ENCODE peak calls at places on chromosomes 12 and 14, in eight cellular contexts. One of them, this sample, is unnamed.

GRCh38 chr12:96094201-96094600 is 58.8 kb upstream of the LTA4H start:
- DNase-seq in activated gamma-delta T cell treated with anti-CD3 and anti-CD28 coated beads, Interleukin-2, amount 50 U/mL, for 16 hours: no peak
- DNase-seq in GM03348: no peak
- DNase-seq in ovary: no peak
- DNase-seq in osteoblast: peak; percentile 39
- DNase-seq in astrocyte of the spinal cord: peak; percentile 28
- DNase-seq in NCI-H1436: peak; percentile 16
- DNase-seq in T-helper 9 cell: no peak
- DNase-seq in this sample: no peak

GRCh38 chr14:55191881-55192616 is 664 bp upstream of the DLGAP5 start:
- DNase-seq in osteoblast: peak; percentile 30
- DNase-seq in activated gamma-delta T cell treated with anti-CD3 and anti-CD28 coated beads, Interleukin-2, amount 50 U/mL, for 16 hours: no peak
- DNase-seq in ovary: no peak
- DNase-seq in T-helper 9 cell: no peak
- DNase-seq in astrocyte of the spinal cord: no peak
- DNase-seq in GM03348: no peak
- DNase-seq in NCI-H1436: no peak
- DNase-seq in this sample: no peak

GRCh38 chr14:103549361-103550311 is 12.8 kb downstream of the BAG5 start:
- DNase-seq in activated gamma-delta T cell treated with anti-CD3 and anti-CD28 coated beads, Interleukin-2, amount 50 U/mL, for 16 hours: no peak
- DNase-seq in astrocyte of the spinal cord: no peak
- DNase-seq in T-helper 9 cell: no peak
- DNase-seq in ovary: peak; percentile 42
- DNase-seq in GM03348: no peak
- DNase-seq in NCI-H1436: peak; percentile 66
- DNase-seq in osteoblast: peak; percentile 82
- DNase-seq in this sample: no peak

GRCh38 chr12:49671051-49671765 is 36.0 kb downstream of the FMNL3 start:
- DNase-seq in NCI-H1436: no peak
- DNase-seq in GM03348: no peak
- DNase-seq in T-helper 9 cell: peak; percentile 52
- DNase-seq in astrocyte of the spinal cord: no peak
- DNase-seq in activated gamma-delta T cell treated with anti-CD3 and anti-CD28 coated beads, Interleukin-2, amount 50 U/mL, for 16 hours: peak; percentile 36
- DNase-seq in osteoblast: no peak
- DNase-seq in ovary: peak; percentile 35
- DNase-seq in this sample: peak; percentile 13

GRCh38 chr12:118589162-118589561 is 212.8 kb downstream of the SUDS3 start:
- DNase-seq in astrocyte of the spinal cord: no peak
- DNase-seq in osteoblast: no peak
- DNase-seq in GM03348: no peak
- DNase-seq in ovary: no peak
- DNase-seq in T-helper 9 cell: no peak
- DNase-seq in activated gamma-delta T cell treated with anti-CD3 and anti-CD28 coated beads, Interleukin-2, amount 50 U/mL, for 16 hours: no peak
- DNase-seq in NCI-H1436: no peak
- DNase-seq in this sample: no peak

GRCh38 chr14:71472281-71472960 is 459.8 kb upstream of the RGS6 start:
- DNase-seq in GM03348: peak; percentile 35
- DNase-seq in ovary: no peak
- DNase-seq in activated gamma-delta T cell treated with anti-CD3 and anti-CD28 coated beads, Interleukin-2, amount 50 U/mL, for 16 hours: no peak
- DNase-seq in osteoblast: no peak
- DNase-seq in NCI-H1436: no peak
- DNase-seq in T-helper 9 cell: no peak
- DNase-seq in astrocyte of the spinal cord: no peak
- DNase-seq in this sample: no peak

GRCh38 chr14:21723431-21724045 is 49.9 kb upstream of the OR4E1 start:
- DNase-seq in NCI-H1436: peak; percentile 15
- DNase-seq in ovary: no peak
- DNase-seq in osteoblast: peak; percentile 45
- DNase-seq in GM03348: no peak
- DNase-seq in activated gamma-delta T cell treated with anti-CD3 and anti-CD28 coated beads, Interleukin-2, amount 50 U/mL, for 16 hours: no peak
- DNase-seq in astrocyte of the spinal cord: no peak
- DNase-seq in T-helper 9 cell: peak; percentile 14
- DNase-seq in this sample: no peak

GRCh38 chr14:95233702-95234241 is 76.4 kb upstream of the DICER1 start:
- DNase-seq in ovary: no peak
- DNase-seq in activated gamma-delta T cell treated with anti-CD3 and anti-CD28 coated beads, Interleukin-2, amount 50 U/mL, for 16 hours: no peak
- DNase-seq in NCI-H1436: no peak
- DNase-seq in GM03348: no peak
- DNase-seq in astrocyte of the spinal cord: no peak
- DNase-seq in osteoblast: no peak
- DNase-seq in T-helper 9 cell: no peak
- DNase-seq in this sample: no peak

GRCh38 chr14:23681337-23681736 is 45.2 kb downstream of the DHRS2 start:
- DNase-seq in astrocyte of the spinal cord: no peak
- DNase-seq in T-helper 9 cell: no peak
- DNase-seq in activated gamma-delta T cell treated with anti-CD3 and anti-CD28 coated beads, Interleukin-2, amount 50 U/mL, for 16 hours: no peak
- DNase-seq in NCI-H1436: no peak
- DNase-seq in osteoblast: no peak
- DNase-seq in GM03348: no peak
- DNase-seq in ovary: no peak
- DNase-seq in this sample: no peak

GRCh38 chr12:19482036-19482435 is 42.7 kb downstream of the AEBP2 start:
- DNase-seq in NCI-H1436: no peak
- DNase-seq in T-helper 9 cell: no peak
- DNase-seq in activated gamma-delta T cell treated with anti-CD3 and anti-CD28 coated beads, Interleukin-2, amount 50 U/mL, for 16 hours: no peak
- DNase-seq in osteoblast: no peak
- DNase-seq in ovary: no peak
- DNase-seq in astrocyte of the spinal cord: no peak
- DNase-seq in GM03348: no peak
- DNase-seq in this sample: no peak

GRCh38 chr12:95533985-95534384 is 17.3 kb downstream of the USP44 start:
- DNase-seq in astrocyte of the spinal cord: no peak
- DNase-seq in GM03348: no peak
- DNase-seq in activated gamma-delta T cell treated with anti-CD3 and anti-CD28 coated beads, Interleukin-2, amount 50 U/mL, for 16 hours: no peak
- DNase-seq in NCI-H1436: no peak
- DNase-seq in ovary: no peak
- DNase-seq in osteoblast: no peak
- DNase-seq in T-helper 9 cell: no peak
- DNase-seq in this sample: no peak

GRCh38 chr12:127957001-127957660 is 309.8 kb upstream of the TMEM132C start:
- DNase-seq in ovary: no peak
- DNase-seq in NCI-H1436: no peak
- DNase-seq in astrocyte of the spinal cord: peak; percentile 62
- DNase-seq in GM03348: peak; percentile 57
- DNase-seq in activated gamma-delta T cell treated with anti-CD3 and anti-CD28 coated beads, Interleukin-2, amount 50 U/mL, for 16 hours: no peak
- DNase-seq in T-helper 9 cell: no peak
- DNase-seq in osteoblast: no peak
- DNase-seq in this sample: no peak

GRCh38 chr14:93903342-93904184 is 23.6 kb upstream of the FAM181A start:
- DNase-seq in GM03348: peak; percentile 38
- DNase-seq in osteoblast: peak; percentile 77
- DNase-seq in activated gamma-delta T cell treated with anti-CD3 and anti-CD28 coated beads, Interleukin-2, amount 50 U/mL, for 16 hours: no peak
- DNase-seq in NCI-H1436: no peak
- DNase-seq in astrocyte of the spinal cord: no peak
- DNase-seq in T-helper 9 cell: no peak
- DNase-seq in ovary: no peak
- DNase-seq in this sample: no peak

GRCh38 chr12:117101953-117102833 is 3.0 kb upstream of the TESC start:
- DNase-seq in NCI-H1436: no peak
- DNase-seq in activated gamma-delta T cell treated with anti-CD3 and anti-CD28 coated beads, Interleukin-2, amount 50 U/mL, for 16 hours: no peak
- DNase-seq in astrocyte of the spinal cord: no peak
- DNase-seq in osteoblast: no peak
- DNase-seq in GM03348: no peak
- DNase-seq in T-helper 9 cell: no peak
- DNase-seq in ovary: peak; percentile 22
- DNase-seq in this sample: no peak

GRCh38 chr14:54579606-54580005 is 12.7 kb downstream of the SAMD4A start:
- DNase-seq in astrocyte of the spinal cord: no peak
- DNase-seq in T-helper 9 cell: no peak
- DNase-seq in ovary: no peak
- DNase-seq in osteoblast: no peak
- DNase-seq in GM03348: no peak
- DNase-seq in activated gamma-delta T cell treated with anti-CD3 and anti-CD28 coated beads, Interleukin-2, amount 50 U/mL, for 16 hours: no peak
- DNase-seq in NCI-H1436: no peak
- DNase-seq in this sample: no peak

GRCh38 chr14:76546426-76547221 is 170.7 kb downstream of the ESRRB start:
- DNase-seq in activated gamma-delta T cell treated with anti-CD3 and anti-CD28 coated beads, Interleukin-2, amount 50 U/mL, for 16 hours: no peak
- DNase-seq in T-helper 9 cell: no peak
- DNase-seq in GM03348: no peak
- DNase-seq in ovary: no peak
- DNase-seq in NCI-H1436: no peak
- DNase-seq in astrocyte of the spinal cord: no peak
- DNase-seq in osteoblast: no peak
- DNase-seq in this sample: no peak

GRCh38 chr12:29317556-29318363 is 63.2 kb downstream of the ERGIC2 start:
- DNase-seq in ovary: no peak
- DNase-seq in activated gamma-delta T cell treated with anti-CD3 and anti-CD28 coated beads, Interleukin-2, amount 50 U/mL, for 16 hours: no peak
- DNase-seq in osteoblast: no peak
- DNase-seq in NCI-H1436: peak; percentile 32
- DNase-seq in astrocyte of the spinal cord: peak; percentile 36
- DNase-seq in GM03348: peak; percentile 15
- DNase-seq in T-helper 9 cell: peak; percentile 2
- DNase-seq in this sample: no peak

GRCh38 chr12:14249368-14249767 is 116.1 kb upstream of the ATF7IP start:
- DNase-seq in osteoblast: no peak
- DNase-seq in ovary: no peak
- DNase-seq in T-helper 9 cell: no peak
- DNase-seq in GM03348: no peak
- DNase-seq in astrocyte of the spinal cord: no peak
- DNase-seq in activated gamma-delta T cell treated with anti-CD3 and anti-CD28 coated beads, Interleukin-2, amount 50 U/mL, for 16 hours: no peak
- DNase-seq in NCI-H1436: no peak
- DNase-seq in this sample: no peak

GRCh38 chr12:115872919-115873357 is 404.6 kb downstream of the MED13L start:
- DNase-seq in astrocyte of the spinal cord: no peak
- DNase-seq in T-helper 9 cell: no peak
- DNase-seq in osteoblast: no peak
- DNase-seq in NCI-H1436: no peak
- DNase-seq in GM03348: no peak
- DNase-seq in ovary: no peak
- DNase-seq in activated gamma-delta T cell treated with anti-CD3 and anti-CD28 coated beads, Interleukin-2, amount 50 U/mL, for 16 hours: no peak
- DNase-seq in this sample: no peak

GRCh38 chr12:107131832-107132616 is 38.7 kb upstream of the CRY1 start:
- DNase-seq in astrocyte of the spinal cord: peak; percentile 71
- DNase-seq in ovary: no peak
- DNase-seq in NCI-H1436: peak; percentile 60
- DNase-seq in GM03348: peak; percentile 83
- DNase-seq in activated gamma-delta T cell treated with anti-CD3 and anti-CD28 coated beads, Interleukin-2, amount 50 U/mL, for 16 hours: no peak
- DNase-seq in osteoblast: peak; percentile 87
- DNase-seq in T-helper 9 cell: no peak
- DNase-seq in this sample: no peak

GRCh38 chr12:55996715-55997534 is at the start of gene SUOX:
- DNase-seq in activated gamma-delta T cell treated with anti-CD3 and anti-CD28 coated beads, Interleukin-2, amount 50 U/mL, for 16 hours: no peak
- DNase-seq in ovary: peak; percentile 96
- DNase-seq in astrocyte of the spinal cord: peak; percentile 98
- DNase-seq in osteoblast: peak; percentile 100
- DNase-seq in T-helper 9 cell: no peak
- DNase-seq in GM03348: peak; percentile 99
- DNase-seq in NCI-H1436: peak; percentile 73
- DNase-seq in this sample: no peak

GRCh38 chr14:51682411-51682810 is 30.7 kb downstream of the FRMD6 start:
- DNase-seq in activated gamma-delta T cell treated with anti-CD3 and anti-CD28 coated beads, Interleukin-2, amount 50 U/mL, for 16 hours: no peak
- DNase-seq in astrocyte of the spinal cord: no peak
- DNase-seq in ovary: no peak
- DNase-seq in NCI-H1436: no peak
- DNase-seq in T-helper 9 cell: no peak
- DNase-seq in osteoblast: no peak
- DNase-seq in GM03348: peak; percentile 33
- DNase-seq in this sample: no peak

GRCh38 chr12:13609874-13610273 is 371.5 kb downstream of the GRIN2B start:
- DNase-seq in astrocyte of the spinal cord: no peak
- DNase-seq in T-helper 9 cell: no peak
- DNase-seq in NCI-H1436: no peak
- DNase-seq in ovary: no peak
- DNase-seq in osteoblast: no peak
- DNase-seq in activated gamma-delta T cell treated with anti-CD3 and anti-CD28 coated beads, Interleukin-2, amount 50 U/mL, for 16 hours: no peak
- DNase-seq in GM03348: no peak
- DNase-seq in this sample: no peak

GRCh38 chr14:38357557-38357956 is 101.7 kb upstream of the CLEC14A start:
- DNase-seq in NCI-H1436: no peak
- DNase-seq in astrocyte of the spinal cord: peak; percentile 83
- DNase-seq in GM03348: peak; percentile 87
- DNase-seq in activated gamma-delta T cell treated with anti-CD3 and anti-CD28 coated beads, Interleukin-2, amount 50 U/mL, for 16 hours: no peak
- DNase-seq in osteoblast: peak; percentile 62
- DNase-seq in T-helper 9 cell: no peak
- DNase-seq in ovary: no peak
- DNase-seq in this sample: no peak

GRCh38 chr14:104604461-104605449 is at the start of gene TMEM179:
- DNase-seq in astrocyte of the spinal cord: no peak
- DNase-seq in ovary: peak; percentile 68
- DNase-seq in NCI-H1436: no peak
- DNase-seq in T-helper 9 cell: no peak
- DNase-seq in GM03348: peak; percentile 60
- DNase-seq in activated gamma-delta T cell treated with anti-CD3 and anti-CD28 coated beads, Interleukin-2, amount 50 U/mL, for 16 hours: no peak
- DNase-seq in osteoblast: peak; percentile 94
- DNase-seq in this sample: no peak

GRCh38 chr12:121061831-121062230 is 22.8 kb upstream of the OASL start:
- DNase-seq in osteoblast: no peak
- DNase-seq in astrocyte of the spinal cord: no peak
- DNase-seq in NCI-H1436: no peak
- DNase-seq in ovary: no peak
- DNase-seq in activated gamma-delta T cell treated with anti-CD3 and anti-CD28 coated beads, Interleukin-2, amount 50 U/mL, for 16 hours: no peak
- DNase-seq in T-helper 9 cell: no peak
- DNase-seq in GM03348: no peak
- DNase-seq in this sample: no peak

GRCh38 chr12:27843714-27844245 is 63.7 kb upstream of the MANSC4 start:
- DNase-seq in activated gamma-delta T cell treated with anti-CD3 and anti-CD28 coated beads, Interleukin-2, amount 50 U/mL, for 16 hours: no peak
- DNase-seq in GM03348: peak; percentile 67
- DNase-seq in osteoblast: no peak
- DNase-seq in astrocyte of the spinal cord: peak; percentile 38
- DNase-seq in NCI-H1436: no peak
- DNase-seq in T-helper 9 cell: no peak
- DNase-seq in ovary: no peak
- DNase-seq in this sample: no peak

GRCh38 chr14:77184396-77185092 is 2.9 kb downstream of the TMEM63C start:
- DNase-seq in GM03348: no peak
- DNase-seq in osteoblast: no peak
- DNase-seq in ovary: no peak
- DNase-seq in activated gamma-delta T cell treated with anti-CD3 and anti-CD28 coated beads, Interleukin-2, amount 50 U/mL, for 16 hours: no peak
- DNase-seq in astrocyte of the spinal cord: no peak
- DNase-seq in NCI-H1436: no peak
- DNase-seq in T-helper 9 cell: no peak
- DNase-seq in this sample: peak; percentile 49

GRCh38 chr12:83102499-83102898 is 415.8 kb downstream of the TMTC2 start:
- DNase-seq in ovary: no peak
- DNase-seq in activated gamma-delta T cell treated with anti-CD3 and anti-CD28 coated beads, Interleukin-2, amount 50 U/mL, for 16 hours: no peak
- DNase-seq in GM03348: peak; percentile 17
- DNase-seq in osteoblast: no peak
- DNase-seq in astrocyte of the spinal cord: peak; percentile 30
- DNase-seq in NCI-H1436: no peak
- DNase-seq in T-helper 9 cell: no peak
- DNase-seq in this sample: no peak

GRCh38 chr14:53534841-53535240 is 381.7 kb upstream of the DDHD1 start:
- DNase-seq in ovary: no peak
- DNase-seq in astrocyte of the spinal cord: peak; percentile 47
- DNase-seq in activated gamma-delta T cell treated with anti-CD3 and anti-CD28 coated beads, Interleukin-2, amount 50 U/mL, for 16 hours: no peak
- DNase-seq in GM03348: no peak
- DNase-seq in NCI-H1436: no peak
- DNase-seq in osteoblast: no peak
- DNase-seq in T-helper 9 cell: no peak
- DNase-seq in this sample: no peak

GRCh38 chr14:102363182-102363952 is 626 bp downstream of the TECPR2 start:
- DNase-seq in osteoblast: peak; percentile 72
- DNase-seq in T-helper 9 cell: peak; percentile 7
- DNase-seq in activated gamma-delta T cell treated with anti-CD3 and anti-CD28 coated beads, Interleukin-2, amount 50 U/mL, for 16 hours: no peak
- DNase-seq in NCI-H1436: no peak
- DNase-seq in ovary: no peak
- DNase-seq in GM03348: peak; percentile 71
- DNase-seq in astrocyte of the spinal cord: peak; percentile 38
- DNase-seq in this sample: no peak

GRCh38 chr14:37596790-37597189 is 1.4 kb downstream of the TTC6 start:
- DNase-seq in activated gamma-delta T cell treated with anti-CD3 and anti-CD28 coated beads, Interleukin-2, amount 50 U/mL, for 16 hours: no peak
- DNase-seq in GM03348: no peak
- DNase-seq in astrocyte of the spinal cord: no peak
- DNase-seq in osteoblast: peak; percentile 42
- DNase-seq in NCI-H1436: no peak
- DNase-seq in T-helper 9 cell: no peak
- DNase-seq in ovary: no peak
- DNase-seq in this sample: no peak

GRCh38 chr14:69268763-69269162 is 8.8 kb downstream of the GALNT16 start:
- DNase-seq in ovary: no peak
- DNase-seq in T-helper 9 cell: no peak
- DNase-seq in osteoblast: no peak
- DNase-seq in NCI-H1436: no peak
- DNase-seq in GM03348: peak; percentile 60
- DNase-seq in activated gamma-delta T cell treated with anti-CD3 and anti-CD28 coated beads, Interleukin-2, amount 50 U/mL, for 16 hours: no peak
- DNase-seq in astrocyte of the spinal cord: peak; percentile 54
- DNase-seq in this sample: no peak

GRCh38 chr12:11581179-11581755 is 68.2 kb upstream of the ETV6 start:
- DNase-seq in astrocyte of the spinal cord: peak; percentile 80
- DNase-seq in GM03348: peak; percentile 62
- DNase-seq in NCI-H1436: peak; percentile 78
- DNase-seq in ovary: peak; percentile 48
- DNase-seq in activated gamma-delta T cell treated with anti-CD3 and anti-CD28 coated beads, Interleukin-2, amount 50 U/mL, for 16 hours: peak; percentile 65
- DNase-seq in osteoblast: peak; percentile 53
- DNase-seq in T-helper 9 cell: peak; percentile 65
- DNase-seq in this sample: no peak